ENCODE peak calls at places on chromosomes 11 and 22, in eight cellular contexts. One of them, this sample, is unnamed.

GRCh38 chr11:126135182-126136176 is 72.8 kb upstream of the CDON start:
- DNase-seq in lung: no peak
- DNase-seq in stimulated activated CD4-positive, alpha-beta T cell treated with anti-CD3 and anti-CD28 coated beads, Interleukin-1b, Interleukin-23, amount 100 ng/mL, for 48 hours: no peak
- DNase-seq in activated CD4-positive, alpha-beta T cell treated with anti-CD3 and anti-CD28 coated beads, Interleukin-2, amount 10 ng/mL, durations not matched to agents 7 days and 5 days: no peak
- DNase-seq in memory B cell: no peak
- DNase-seq in tibial nerve: no peak
- DNase-seq in T-helper 2 cell treated with Interferon-gamma antibody and Interleukin-4, amounts not matched to agents 5 μg/mL and 100 μg/mL, for 36 hours: no peak
- DNase-seq in stimulated activated CD8-positive, alpha-beta memory T cell treated with anti-CD3 and anti-CD28 coated beads, Interleukin-7, amount 100 ng/mL, for 24 hours: no peak
- DNase-seq in this sample: no peak

GRCh38 chr11:65216830-65217229 is 35.1 kb downstream of the CAPN1 start:
- DNase-seq in lung: no peak
- DNase-seq in stimulated activated CD4-positive, alpha-beta T cell treated with anti-CD3 and anti-CD28 coated beads, Interleukin-1b, Interleukin-23, amount 100 ng/mL, for 48 hours: no peak
- DNase-seq in activated CD4-positive, alpha-beta T cell treated with anti-CD3 and anti-CD28 coated beads, Interleukin-2, amount 10 ng/mL, durations not matched to agents 7 days and 5 days: no peak
- DNase-seq in memory B cell: no peak
- DNase-seq in tibial nerve: no peak
- DNase-seq in T-helper 2 cell treated with Interferon-gamma antibody and Interleukin-4, amounts not matched to agents 5 μg/mL and 100 μg/mL, for 36 hours: no peak
- DNase-seq in stimulated activated CD8-positive, alpha-beta memory T cell treated with anti-CD3 and anti-CD28 coated beads, Interleukin-7, amount 100 ng/mL, for 24 hours: no peak
- DNase-seq in this sample: no peak

GRCh38 chr11:64449381-64450167 is 90.6 kb downstream of the RPS6KA4 start:
- DNase-seq in lung: peak; percentile 63
- DNase-seq in stimulated activated CD4-positive, alpha-beta T cell treated with anti-CD3 and anti-CD28 coated beads, Interleukin-1b, Interleukin-23, amount 100 ng/mL, for 48 hours: peak; percentile 79
- DNase-seq in activated CD4-positive, alpha-beta T cell treated with anti-CD3 and anti-CD28 coated beads, Interleukin-2, amount 10 ng/mL, durations not matched to agents 7 days and 5 days: peak; percentile 76
- DNase-seq in memory B cell: peak; percentile 74
- DNase-seq in tibial nerve: peak; percentile 28
- DNase-seq in T-helper 2 cell treated with Interferon-gamma antibody and Interleukin-4, amounts not matched to agents 5 μg/mL and 100 μg/mL, for 36 hours: peak; percentile 64
- DNase-seq in stimulated activated CD8-positive, alpha-beta memory T cell treated with anti-CD3 and anti-CD28 coated beads, Interleukin-7, amount 100 ng/mL, for 24 hours: peak; percentile 49
- DNase-seq in this sample: no peak

GRCh38 chr11:14577835-14578529 is 57.8 kb upstream of the PSMA1 start:
- DNase-seq in lung: no peak
- DNase-seq in stimulated activated CD4-positive, alpha-beta T cell treated with anti-CD3 and anti-CD28 coated beads, Interleukin-1b, Interleukin-23, amount 100 ng/mL, for 48 hours: peak; percentile 8
- DNase-seq in activated CD4-positive, alpha-beta T cell treated with anti-CD3 and anti-CD28 coated beads, Interleukin-2, amount 10 ng/mL, durations not matched to agents 7 days and 5 days: peak; percentile 20
- DNase-seq in memory B cell: no peak
- DNase-seq in tibial nerve: no peak
- DNase-seq in T-helper 2 cell treated with Interferon-gamma antibody and Interleukin-4, amounts not matched to agents 5 μg/mL and 100 μg/mL, for 36 hours: peak; percentile 17
- DNase-seq in stimulated activated CD8-positive, alpha-beta memory T cell treated with anti-CD3 and anti-CD28 coated beads, Interleukin-7, amount 100 ng/mL, for 24 hours: no peak
- DNase-seq in this sample: no peak

GRCh38 chr22:43931771-43932170 is 8.2 kb downstream of the PNPLA3 start:
- DNase-seq in lung: no peak
- DNase-seq in stimulated activated CD4-positive, alpha-beta T cell treated with anti-CD3 and anti-CD28 coated beads, Interleukin-1b, Interleukin-23, amount 100 ng/mL, for 48 hours: no peak
- DNase-seq in activated CD4-positive, alpha-beta T cell treated with anti-CD3 and anti-CD28 coated beads, Interleukin-2, amount 10 ng/mL, durations not matched to agents 7 days and 5 days: no peak
- DNase-seq in memory B cell: no peak
- DNase-seq in tibial nerve: no peak
- DNase-seq in T-helper 2 cell treated with Interferon-gamma antibody and Interleukin-4, amounts not matched to agents 5 μg/mL and 100 μg/mL, for 36 hours: no peak
- DNase-seq in stimulated activated CD8-positive, alpha-beta memory T cell treated with anti-CD3 and anti-CD28 coated beads, Interleukin-7, amount 100 ng/mL, for 24 hours: no peak
- DNase-seq in this sample: no peak

GRCh38 chr22:22936915-22937656 is 49.5 kb downstream of the IGLL5 start:
- DNase-seq in lung: no peak
- DNase-seq in stimulated activated CD4-positive, alpha-beta T cell treated with anti-CD3 and anti-CD28 coated beads, Interleukin-1b, Interleukin-23, amount 100 ng/mL, for 48 hours: no peak
- DNase-seq in activated CD4-positive, alpha-beta T cell treated with anti-CD3 and anti-CD28 coated beads, Interleukin-2, amount 10 ng/mL, durations not matched to agents 7 days and 5 days: no peak
- DNase-seq in memory B cell: no peak
- DNase-seq in tibial nerve: no peak
- DNase-seq in T-helper 2 cell treated with Interferon-gamma antibody and Interleukin-4, amounts not matched to agents 5 μg/mL and 100 μg/mL, for 36 hours: no peak
- DNase-seq in stimulated activated CD8-positive, alpha-beta memory T cell treated with anti-CD3 and anti-CD28 coated beads, Interleukin-7, amount 100 ng/mL, for 24 hours: no peak
- DNase-seq in this sample: no peak

GRCh38 chr11:118608268-118609214 is 1.1 kb downstream of the PHLDB1 start:
- DNase-seq in lung: no peak
- DNase-seq in stimulated activated CD4-positive, alpha-beta T cell treated with anti-CD3 and anti-CD28 coated beads, Interleukin-1b, Interleukin-23, amount 100 ng/mL, for 48 hours: peak; percentile 63
- DNase-seq in activated CD4-positive, alpha-beta T cell treated with anti-CD3 and anti-CD28 coated beads, Interleukin-2, amount 10 ng/mL, durations not matched to agents 7 days and 5 days: peak; percentile 59
- DNase-seq in memory B cell: peak; percentile 64
- DNase-seq in tibial nerve: peak; percentile 48
- DNase-seq in T-helper 2 cell treated with Interferon-gamma antibody and Interleukin-4, amounts not matched to agents 5 μg/mL and 100 μg/mL, for 36 hours: peak; percentile 72
- DNase-seq in stimulated activated CD8-positive, alpha-beta memory T cell treated with anti-CD3 and anti-CD28 coated beads, Interleukin-7, amount 100 ng/mL, for 24 hours: no peak
- DNase-seq in this sample: no peak

GRCh38 chr11:68313574-68314202 is 1.3 kb downstream of the LRP5 start:
- DNase-seq in lung: no peak
- DNase-seq in stimulated activated CD4-positive, alpha-beta T cell treated with anti-CD3 and anti-CD28 coated beads, Interleukin-1b, Interleukin-23, amount 100 ng/mL, for 48 hours: no peak
- DNase-seq in activated CD4-positive, alpha-beta T cell treated with anti-CD3 and anti-CD28 coated beads, Interleukin-2, amount 10 ng/mL, durations not matched to agents 7 days and 5 days: no peak
- DNase-seq in memory B cell: no peak
- DNase-seq in tibial nerve: no peak
- DNase-seq in T-helper 2 cell treated with Interferon-gamma antibody and Interleukin-4, amounts not matched to agents 5 μg/mL and 100 μg/mL, for 36 hours: no peak
- DNase-seq in stimulated activated CD8-positive, alpha-beta memory T cell treated with anti-CD3 and anti-CD28 coated beads, Interleukin-7, amount 100 ng/mL, for 24 hours: no peak
- DNase-seq in this sample: no peak

GRCh38 chr11:83566948-83567347 is 280.8 kb upstream of the CCDC90B start:
- DNase-seq in lung: no peak
- DNase-seq in stimulated activated CD4-positive, alpha-beta T cell treated with anti-CD3 and anti-CD28 coated beads, Interleukin-1b, Interleukin-23, amount 100 ng/mL, for 48 hours: no peak
- DNase-seq in activated CD4-positive, alpha-beta T cell treated with anti-CD3 and anti-CD28 coated beads, Interleukin-2, amount 10 ng/mL, durations not matched to agents 7 days and 5 days: no peak
- DNase-seq in memory B cell: no peak
- DNase-seq in tibial nerve: no peak
- DNase-seq in T-helper 2 cell treated with Interferon-gamma antibody and Interleukin-4, amounts not matched to agents 5 μg/mL and 100 μg/mL, for 36 hours: no peak
- DNase-seq in stimulated activated CD8-positive, alpha-beta memory T cell treated with anti-CD3 and anti-CD28 coated beads, Interleukin-7, amount 100 ng/mL, for 24 hours: no peak
- DNase-seq in this sample: no peak

GRCh38 chr22:28341001-28341400 is 338.6 kb downstream of the TTC28 start:
- DNase-seq in lung: no peak
- DNase-seq in stimulated activated CD4-positive, alpha-beta T cell treated with anti-CD3 and anti-CD28 coated beads, Interleukin-1b, Interleukin-23, amount 100 ng/mL, for 48 hours: no peak
- DNase-seq in activated CD4-positive, alpha-beta T cell treated with anti-CD3 and anti-CD28 coated beads, Interleukin-2, amount 10 ng/mL, durations not matched to agents 7 days and 5 days: no peak
- DNase-seq in memory B cell: no peak
- DNase-seq in tibial nerve: no peak
- DNase-seq in T-helper 2 cell treated with Interferon-gamma antibody and Interleukin-4, amounts not matched to agents 5 μg/mL and 100 μg/mL, for 36 hours: no peak
- DNase-seq in stimulated activated CD8-positive, alpha-beta memory T cell treated with anti-CD3 and anti-CD28 coated beads, Interleukin-7, amount 100 ng/mL, for 24 hours: no peak
- DNase-seq in this sample: no peak

GRCh38 chr11:70811915-70812314 is 413.6 kb downstream of the CTTN start:
- DNase-seq in lung: no peak
- DNase-seq in stimulated activated CD4-positive, alpha-beta T cell treated with anti-CD3 and anti-CD28 coated beads, Interleukin-1b, Interleukin-23, amount 100 ng/mL, for 48 hours: no peak
- DNase-seq in activated CD4-positive, alpha-beta T cell treated with anti-CD3 and anti-CD28 coated beads, Interleukin-2, amount 10 ng/mL, durations not matched to agents 7 days and 5 days: no peak
- DNase-seq in memory B cell: no peak
- DNase-seq in tibial nerve: no peak
- DNase-seq in T-helper 2 cell treated with Interferon-gamma antibody and Interleukin-4, amounts not matched to agents 5 μg/mL and 100 μg/mL, for 36 hours: no peak
- DNase-seq in stimulated activated CD8-positive, alpha-beta memory T cell treated with anti-CD3 and anti-CD28 coated beads, Interleukin-7, amount 100 ng/mL, for 24 hours: no peak
- DNase-seq in this sample: no peak